ENCODE peak calls at places on chromosomes 13 and 19, in ten cellular contexts. K is endodermal cell, W is heart right ventricle, V is foreskin keratinocyte, M is left lung, X is body of pancreas, L is suprapubic skin, O is heart left ventricle, A is fibroblast of lung, C is A549. I is an unnamed sample. For H3K4me1, the result is how much of the 10 kb centered on the place peaks cover.

GRCh38 chr19:45223879-45224278 is 21.3 kb downstream of the EXOC3L2 start:
- DNase-seq in K (no peak), W (no peak), V (no peak), M (no peak), X (no peak), L (no peak), O (no peak), A (no peak), C (no peak), I (no peak)

GRCh38 chr19:40831502-40832430 is 18.5 kb downstream of the CYP2A6 start:
- DNase-seq in K (peak), W (no peak), V (peak), M (peak), X (peak), L (no peak), O (no peak), A (peak), C (peak), I (no peak)

GRCh38 chr19:33781996-33782395 is 14.7 kb upstream of the KCTD15 start:
- DNase-seq in K (no peak), W (no peak), V (no peak), M (no peak), X (no peak), L (no peak), O (no peak), A (peak), C (peak), I (no peak)

GRCh38 chr19:38047048-38047435 is 140.0 kb downstream of the SIPA1L3 start:
- DNase-seq in K (no peak), W (no peak), V (no peak), M (no peak), X (no peak), L (no peak), O (no peak), A (no peak), C (peak), I (no peak)

GRCh38 chr19:884420-885211 is 8.4 kb downstream of the MED16 start:
- DNase-seq in K (no peak), W (no peak), V (no peak), M (no peak), X (no peak), L (no peak), O (no peak), A (no peak), C (no peak), I (no peak)

GRCh38 chr19:42069619-42070293 is at the start of gene GRIK5:
- DNase-seq in K (peak), W (no peak), V (no peak), M (no peak), X (peak), L (no peak), O (no peak), A (no peak), C (no peak), I (no peak)

GRCh38 chr19:34575206-34575605 is 93.6 kb downstream of the WTIP start:
- DNase-seq in K (peak), W (no peak), V (no peak), M (no peak), X (no peak), L (no peak), O (no peak), A (no peak), C (no peak), I (no peak)

GRCh38 chr13:18946738-18947137 is 234.9 kb downstream of the TUBA3C start:
- DNase-seq in K (peak), W (no peak), V (no peak), M (peak), X (no peak), L (no peak), O (no peak), A (no peak), C (no peak), I (no peak)

GRCh38 chr13:74062933-74063332 is 71.3 kb downstream of the KLF12 start:
- DNase-seq in K (no peak), W (peak), V (no peak), M (no peak), X (peak), L (no peak), O (peak), A (peak), C (no peak), I (peak)

GRCh38 chr19:39299404-39299803 is 3.2 kb downstream of the IFNL1 start:
- DNase-seq in K (no peak), W (no peak), V (no peak), M (no peak), X (no peak), L (peak), O (no peak), A (no peak), C (no peak), I (no peak)

GRCh38 chr19:55347442-55348009 is 7.0 kb downstream of the COX6B2 start:
- DNase-seq in K (peak), W (no peak), V (no peak), M (no peak), X (no peak), L (no peak), O (no peak), A (no peak), C (no peak), I (no peak)

GRCh38 chr19:37998801-37999308 is 91.8 kb downstream of the SIPA1L3 start:
- DNase-seq in K (no peak), W (no peak), V (no peak), M (no peak), X (no peak), L (no peak), O (no peak), A (no peak), C (no peak), I (no peak)

GRCh38 chr13:73194310-73194709 is 135.5 kb downstream of the KLF5 start:
- DNase-seq in K (no peak), W (no peak), V (no peak), M (no peak), X (no peak), L (no peak), O (no peak), A (no peak), C (peak), I (no peak)

GRCh38 chr19:18287836-18288772 is 6.7 kb upstream of the JUND start:
- DNase-seq in K (peak), W (no peak), V (no peak), M (no peak), X (no peak), L (no peak), O (no peak), A (peak), C (no peak), I (no peak)

GRCh38 chr13:36543671-36544070 is 111.4 kb downstream of the CCNA1 start:
- DNase-seq in K (no peak), W (peak), V (no peak), M (no peak), X (no peak), L (no peak), O (no peak), A (no peak), C (no peak), I (no peak)

GRCh38 chr19:35935911-35936737 is at the start of gene LRFN3:
- DNase-seq in K (peak), W (peak), V (peak), M (peak), X (peak), L (no peak), O (peak), A (peak), C (peak), I (peak)

GRCh38 chr19:531753-532571 is at the start of gene CDC34:
- DNase-seq in K (peak), W (no peak), V (no peak), M (no peak), X (no peak), L (no peak), O (no peak), A (no peak), C (no peak), I (no peak)

GRCh38 chr19:6772028-6772865 is at the start of gene VAV1:
- DNase-seq in K (peak), W (peak), V (no peak), M (peak), X (no peak), L (peak), O (peak), A (no peak), C (no peak), I (no peak)

GRCh38 chr13:84917252-84917878 is 881.9 kb downstream of the SLITRK6 start:
- DNase-seq in K (no peak), W (no peak), V (peak), M (no peak), X (no peak), L (no peak), O (no peak), A (peak), C (peak), I (no peak)

GRCh38 chr19:41702208-41702651 is 6.2 kb upstream of the CEACAM5 start:
- DNase-seq in K (peak), W (no peak), V (peak), M (no peak), X (no peak), L (no peak), O (no peak), A (peak), C (peak), I (no peak)

GRCh38 chr13:30862707-30863106 is 43.4 kb upstream of the MEDAG start:
- DNase-seq in K (peak), W (no peak), V (no peak), M (no peak), X (peak), L (no peak), O (peak), A (peak), C (no peak), I (peak)

GRCh38 chr19:17335575-17335974 is 920 bp upstream of the ANO8 start:
- DNase-seq in K (peak), W (no peak), V (no peak), M (no peak), X (no peak), L (no peak), O (no peak), A (no peak), C (no peak), I (no peak)

GRCh38 chr13:83229574-83230300 is 652.5 kb downstream of the SLITRK1 start:
- DNase-seq in K (no peak), W (no peak), V (no peak), M (no peak), X (no peak), L (no peak), O (no peak), A (peak), C (no peak), I (no peak)

GRCh38 chr13:75934889-75935288 is 298.8 kb downstream of the LMO7 start:
- DNase-seq in K (no peak), W (no peak), V (peak), M (no peak), X (no peak), L (no peak), O (no peak), A (peak), C (peak), I (no peak)

GRCh38 chr19:54216869-54217268 is 5.9 kb downstream of the LILRB3 start:
- DNase-seq in K (no peak), W (no peak), V (no peak), M (no peak), X (no peak), L (no peak), O (no peak), A (no peak), C (no peak), I (no peak)

GRCh38 chr19:16882146-16882545 is 6.7 kb upstream of the F2RL3 start:
- DNase-seq in K (no peak), W (no peak), V (no peak), M (no peak), X (no peak), L (no peak), O (no peak), A (no peak), C (peak), I (no peak)

GRCh38 chr19:48819366-48819816 is 8.6 kb upstream of the BCAT2 start:
- DNase-seq in K (no peak), W (peak), V (peak), M (no peak), X (peak), L (peak), O (peak), A (peak), C (peak), I (peak)

GRCh38 chr13:111967572-111968201 is 99.3 kb upstream of the SOX1 start:
- DNase-seq in K (no peak), W (no peak), V (no peak), M (no peak), X (no peak), L (peak), O (no peak), A (no peak), C (no peak), I (no peak)

GRCh38 chr19:32748497-32748896 is 28.9 kb downstream of the TDRD12 start:
- DNase-seq in K (peak), W (no peak), V (no peak), M (no peak), X (no peak), L (no peak), O (no peak), A (no peak), C (peak), I (no peak)

GRCh38 chr13:99064624-99065249 is 86.9 kb upstream of the DOCK9 start:
- DNase-seq in K (no peak), W (no peak), V (no peak), M (no peak), X (no peak), L (no peak), O (no peak), A (no peak), C (no peak), I (no peak)
- H3K4me1 ChIP-seq in K (under half), W (under half), V (under half), M (under half), X (under half), L (under half), O (under half), A (under half), C (under half), I (under half)

DNA sequence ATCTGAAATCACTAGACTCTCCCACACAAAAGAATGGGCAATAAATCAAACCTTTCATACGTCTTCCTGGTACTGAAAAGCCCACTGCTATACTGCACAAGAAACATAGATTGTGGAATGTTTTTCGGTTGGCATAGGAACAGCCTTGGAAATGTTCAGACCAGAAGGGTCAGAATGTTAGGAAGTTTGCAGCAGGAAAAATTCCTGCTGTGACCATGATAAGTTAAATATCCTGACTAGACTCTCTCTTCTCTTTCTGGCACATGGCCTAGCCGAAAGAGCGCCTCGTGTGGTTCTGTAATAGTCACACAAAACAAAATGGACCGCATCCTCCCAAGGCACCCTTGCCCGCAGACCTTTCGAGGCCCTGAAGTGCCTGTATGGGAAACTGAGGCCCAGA is 427.2 kb downstream of the COG6 start:
- DNase-seq in K (no peak), W (peak), V (no peak), M (no peak), X (peak), L (no peak), O (no peak), A (peak), C (peak), I (no peak)
- TF ChIP-seq CTCF in K (no peak), W (no peak), V (no peak), M (no peak), X (no peak), L (no peak), O (no peak), A (no peak), C (no peak), I (no peak)

GRCh38 chr19:10419200-10419645 is 1.1 kb upstream of the PDE4A start:
- DNase-seq in K (peak), W (no peak), V (no peak), M (no peak), X (no peak), L (no peak), O (no peak), A (peak), C (peak), I (no peak)
- H3K4me1 ChIP-seq in K (under half), W (under half), V (under half), M (under half), X (under half), L (half or more), O (under half), A (under half), C (under half), I (under half)

GRCh38 chr19:50460161-50460765 is 16.0 kb upstream of the EMC10 start:
- DNase-seq in K (no peak), W (no peak), V (peak), M (peak), X (no peak), L (no peak), O (no peak), A (peak), C (peak), I (no peak)
- TF ChIP-seq CTCF in K (no peak), W (no peak), V (no peak), M (no peak), X (no peak), L (no peak), O (no peak), A (peak), C (no peak), I (no peak)